ENCODE peak calls at places on chromosomes 11 and 22, in eight cellular contexts. R is AG09309, B is fibroblast of pulmonary artery, J is LNCaP clone FGC, K is cardiac muscle cell, X is endodermal cell, Q is GM06990, H is uterus. Y is an unnamed sample.

GRCh38 chr11:34405079-34405858 is 33.5 kb upstream of the CAT start:
- DNase-seq in Q (peak; percentile 17), K (no peak), R (no peak), B (no peak), X (no peak), H (no peak), J (no peak), Y (peak; percentile 57)

GRCh38 chr11:86174101-86175046 is 70.2 kb upstream of the EED start:
- DNase-seq in X (peak; percentile 31), R (peak; percentile 98), B (peak; percentile 99), H (peak; percentile 72), Q (no peak), J (no peak), K (peak; percentile 36), Y (no peak)

GRCh38 chr11:34050967-34051348 is 573 bp upstream of the CAPRIN1 start:
- DNase-seq in K (peak; percentile 59), Q (no peak), R (no peak), J (no peak), B (peak; percentile 59), X (no peak), H (no peak), Y (no peak)

GRCh38 chr11:2745511-2745910 is 45.7 kb upstream of the KCNQ1OT1 start:
- DNase-seq in R (no peak), K (no peak), B (no peak), X (no peak), Q (no peak), J (no peak), H (no peak), Y (no peak)

GRCh38 chr11:126608626-126609010 is 253.1 kb downstream of the ST3GAL4 start:
- DNase-seq in Q (no peak), R (no peak), J (no peak), B (no peak), K (no peak), H (no peak), X (peak; percentile 63), Y (no peak)

GRCh38 chr11:64757549-64758329 is 2.0 kb downstream of the PYGM start:
- DNase-seq in K (no peak), B (no peak), H (no peak), J (no peak), R (no peak), Q (no peak), X (peak; percentile 40), Y (no peak)

GRCh38 chr22:40628354-40629042 is 8.0 kb downstream of the MRTFA start:
- DNase-seq in K (no peak), J (no peak), X (peak; percentile 18), R (peak; percentile 24), Q (peak; percentile 62), H (no peak), B (peak; percentile 58), Y (peak; percentile 44)

GRCh38 chr11:103326070-103326794 is 217.0 kb downstream of the DYNC2H1 start:
- DNase-seq in R (peak; percentile 46), H (no peak), Q (no peak), J (no peak), B (peak; percentile 89), X (peak; percentile 83), K (peak; percentile 62), Y (peak; percentile 74)

GRCh38 chr11:111764621-111765020 is 1.6 kb downstream of the PPP2R1B start:
- DNase-seq in Q (no peak), B (no peak), X (no peak), H (no peak), J (no peak), K (no peak), R (peak; percentile 31), Y (no peak)

GRCh38 chr11:111766834-111767142 is 599 bp upstream of the PPP2R1B start:
- DNase-seq in K (no peak), J (no peak), R (no peak), Q (no peak), B (no peak), X (no peak), H (no peak), Y (no peak)

GRCh38 chr11:111765984-111766833 is at the start of gene PPP2R1B:
- DNase-seq in K (peak; percentile 83), H (peak; percentile 76), J (peak; percentile 69), X (peak; percentile 97), Q (peak; percentile 84), B (peak; percentile 57), R (no peak), Y (peak; percentile 77)

GRCh38 chr11:111762981-111763643 is 3.1 kb downstream of the PPP2R1B start:
- DNase-seq in H (no peak), J (no peak), B (peak; percentile 36), K (no peak), Q (no peak), R (no peak), X (no peak), Y (no peak)

DNA sequence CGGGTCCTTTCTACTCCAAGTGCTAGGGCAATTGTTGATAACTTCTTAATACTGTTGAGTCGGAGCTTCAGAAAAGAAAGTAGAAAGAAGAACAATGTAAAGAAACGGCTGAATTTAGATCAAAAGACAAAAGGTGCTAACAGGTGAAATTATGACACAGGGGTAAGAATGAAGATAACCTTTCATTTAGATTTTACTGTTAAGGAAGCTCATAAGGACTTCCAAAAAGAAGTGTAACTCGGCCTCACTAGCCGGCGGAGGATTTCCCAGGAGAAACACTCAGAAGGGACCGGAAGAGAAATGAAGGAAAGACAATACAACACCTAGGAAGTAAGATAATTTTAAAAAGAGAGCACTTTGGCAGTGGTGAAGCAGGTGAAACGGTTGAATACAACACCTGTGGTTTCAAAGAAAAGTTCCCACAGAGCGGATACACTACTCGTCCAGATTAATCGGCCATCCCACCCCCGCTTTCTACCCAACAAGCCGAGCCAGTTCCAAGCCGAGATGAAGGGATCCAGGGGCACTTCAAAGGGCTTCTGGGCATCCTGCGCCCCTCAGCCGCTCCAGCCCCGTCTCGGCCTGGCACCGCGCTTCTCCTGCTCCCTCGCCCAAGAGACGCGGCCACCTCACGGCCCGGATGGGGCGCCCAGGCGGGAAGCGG is 737 bp downstream of the PPP2R1B start:
- DNase-seq in J (no peak), H (no peak), K (no peak), B (no peak), Q (no peak), X (no peak), R (no peak), Y (no peak)
- H3K4me3 ChIP-seq in J (peak overlapping the region; percentile 90), H (peak overlapping the region; percentile 96), K (peak overlapping the region; percentile 59), B (peak overlapping the region; percentile 89), Q (peak overlapping the region; percentile 95), X (peak overlapping the region; percentile 95), R (peak overlapping the region; percentile 86), Y (peak overlapping the region; percentile 87)

GRCh38 chr22:46113910-46114517 is 36.3 kb upstream of the PPARA start:
- DNase-seq in Q (no peak), K (no peak), X (no peak), H (peak; percentile 60), R (no peak), J (no peak), B (no peak), Y (no peak)

GRCh38 chr22:46113110-46113909 is 37.0 kb upstream of the PPARA start:
- DNase-seq in X (no peak), R (no peak), H (peak; percentile 41), J (no peak), K (no peak), Q (no peak), B (no peak), Y (no peak)

GRCh38 chr22:46115388-46115678 is 35.0 kb upstream of the PPARA start:
- DNase-seq in Q (no peak), X (no peak), H (peak; percentile 46), B (no peak), J (no peak), R (no peak), K (no peak), Y (no peak)

GRCh38 chr22:46115755-46116490 is 34.4 kb upstream of the PPARA start:
- DNase-seq in Q (no peak), K (no peak), R (no peak), J (no peak), X (no peak), B (no peak), H (peak; percentile 49), Y (no peak)

GRCh38 chr22:46114518-46115387 is 35.6 kb upstream of the PPARA start:
- DNase-seq in H (peak; percentile 48), J (no peak), X (no peak), Q (no peak), K (no peak), B (no peak), R (no peak), Y (no peak)
- TF ChIP-seq CTCF in H (no peak), J (no peak), X (no peak), Q (no peak), K (no peak), B (no peak), R (peak; percentile 7), Y (no peak)

GRCh38 chr11:8033312-8033715 is 46.2 kb downstream of the EIF3F start:
- DNase-seq in R (peak; percentile 44), K (peak; percentile 91), Q (no peak), H (peak; percentile 89), J (peak; percentile 38), B (peak; percentile 85), X (peak; percentile 92), Y (peak; percentile 69)

GRCh38 chr11:8032576-8033311 is 45.6 kb downstream of the EIF3F start:
- DNase-seq in H (no peak), B (no peak), X (peak; percentile 57), R (no peak), Q (no peak), K (no peak), J (no peak), Y (no peak)

GRCh38 chr11:8030526-8031247 is 43.5 kb downstream of the EIF3F start:
- DNase-seq in J (no peak), H (no peak), B (no peak), Q (no peak), X (no peak), K (no peak), R (no peak), Y (no peak)

GRCh38 chr11:8032122-8032521 is 45.0 kb downstream of the EIF3F start:
- DNase-seq in R (no peak), K (no peak), H (no peak), J (no peak), Q (no peak), B (no peak), X (no peak), Y (no peak)

DNA sequence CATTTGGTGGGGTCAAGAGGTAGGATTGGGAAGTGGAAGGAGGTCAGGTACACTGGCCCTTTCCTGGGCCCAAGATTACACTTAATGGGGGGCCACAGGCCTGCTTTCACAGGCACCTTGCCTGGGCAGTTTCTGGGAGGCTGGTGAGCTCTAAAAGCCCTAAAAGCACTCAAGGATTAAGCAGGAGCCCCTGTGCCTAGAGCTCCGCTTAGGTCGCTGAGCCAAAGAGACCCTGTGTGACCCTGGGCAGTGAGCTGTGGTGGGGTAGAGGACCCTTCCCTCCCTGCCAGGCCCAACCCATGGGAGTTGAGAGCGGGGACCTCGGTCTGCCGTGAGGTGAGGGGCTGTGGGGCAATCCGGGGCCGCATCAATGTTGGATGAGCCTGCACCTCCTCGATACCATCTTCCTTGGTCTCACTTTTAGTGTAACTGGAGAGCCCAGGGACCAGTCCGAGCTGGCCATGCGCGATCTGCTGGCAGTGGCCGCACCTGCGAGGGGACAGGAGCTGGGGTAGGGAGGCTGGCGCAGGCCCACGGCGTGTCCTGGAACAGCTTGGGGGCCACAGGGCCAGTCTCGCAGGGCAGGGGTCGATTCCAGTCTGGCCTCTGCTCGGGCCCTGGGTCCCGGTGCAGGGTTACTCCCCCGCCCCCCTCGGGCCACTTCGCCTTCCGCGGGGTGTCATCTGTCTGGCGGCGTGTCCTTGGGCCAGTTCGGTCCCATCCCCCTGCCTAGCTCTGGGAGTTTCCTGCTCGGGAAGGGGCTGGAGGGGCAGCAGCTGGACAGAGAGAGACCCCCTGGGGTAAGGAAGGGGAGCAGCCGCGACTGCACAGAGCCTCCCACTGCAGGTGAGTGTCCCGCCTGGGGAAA is 44.3 kb downstream of the EIF3F start:
- DNase-seq in H (no peak), K (no peak), R (no peak), Q (no peak), B (no peak), X (no peak), J (no peak), Y (no peak)
- H3K4me3 ChIP-seq in H (no peak overlapping the region), K (no peak overlapping the region), R (no peak overlapping the region), Q (no peak overlapping the region), B (no peak overlapping the region), X (no peak overlapping the region), J (no peak overlapping the region), Y (no peak overlapping the region)

DNA sequence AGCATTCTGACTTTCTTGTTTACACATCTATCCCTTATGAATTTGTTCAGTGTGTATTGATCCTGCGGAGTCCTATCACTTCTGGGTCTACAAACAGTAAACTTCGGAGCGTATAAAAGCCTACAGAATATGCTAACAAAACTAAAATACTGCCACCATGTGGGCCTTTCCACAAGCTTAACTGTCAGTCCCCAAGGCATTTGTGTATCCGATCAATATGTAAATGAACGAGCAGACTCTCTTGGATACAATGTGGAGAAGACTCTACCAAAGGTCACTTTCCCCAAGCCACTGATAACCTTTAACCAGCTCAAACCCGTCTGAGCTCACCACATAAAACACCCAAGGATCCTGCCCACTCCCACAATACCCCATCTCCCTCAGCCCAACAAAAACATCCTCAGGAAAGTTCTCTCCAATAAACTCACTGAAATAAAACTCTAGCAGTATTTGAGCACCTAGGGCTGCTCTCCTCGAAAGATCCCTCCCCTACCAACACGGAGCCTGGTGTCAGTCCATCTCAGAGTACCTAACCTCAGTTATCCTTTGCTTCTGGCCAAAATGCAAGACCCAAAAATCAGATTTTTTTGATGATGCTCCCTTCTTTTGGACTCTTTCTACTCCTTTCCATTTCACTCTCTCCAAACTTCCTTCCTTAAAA is 17.8 kb downstream of the ADA2 start:
- DNase-seq in K (peak; percentile 25), B (peak; percentile 29), J (no peak), R (no peak), X (peak; percentile 58), Q (no peak), H (no peak), Y (no peak)
- TF ChIP-seq CTCF in K (peak; percentile 40), B (peak; percentile 34), J (no peak), R (peak; percentile 25), X (peak; percentile 73), Q (no peak), H (no peak), Y (no peak)